ENCODE peak calls at places on chromosomes 7 and 10, in five cellular contexts. B is GM23248, M is kidney, C is A549, E is hepatocyte. R is an unnamed sample. For H3K4me1, the result is how much of the 10 kb centered on the place peaks cover.

GRCh38 chr7:132503415-132503814 is 72.9 kb downstream of the PLXNA4 start:
- DNase-seq in B (no peak), M (no peak), C (no peak), E (no peak), R (no peak)

GRCh38 chr7:158361326-158361946 is 226.2 kb downstream of the PTPRN2 start:
- DNase-seq in B (no peak), M (no peak), C (no peak), E (no peak), R (no peak)

GRCh38 chr10:86958831-86959736 is 685 bp downstream of the SNCG start:
- DNase-seq in B (peak), M (peak), C (peak), E (peak), R (no peak)

GRCh38 chr10:31320179-31320597 is 1.2 kb downstream of the ZEB1 start:
- DNase-seq in B (peak), M (peak), C (peak), E (peak), R (no peak)

GRCh38 chr7:15199482-15199881 is 296.9 kb upstream of the DGKB start:
- DNase-seq in B (peak), M (no peak), C (peak), E (peak), R (no peak)

GRCh38 chr7:64183126-64183742 is 23.8 kb upstream of the ZNF735 start:
- DNase-seq in B (peak), M (no peak), C (no peak), E (no peak), R (no peak)

GRCh38 chr10:113441220-113441619 is 111.6 kb upstream of the HABP2 start:
- DNase-seq in B (peak), M (no peak), C (no peak), E (peak), R (no peak)

GRCh38 chr7:36192050-36192824 is 39.2 kb downstream of the EEPD1 start:
- DNase-seq in B (peak), M (no peak), C (no peak), E (peak), R (no peak)

GRCh38 chr7:134444198-134444960 is 14.5 kb downstream of the AKR1B1 start:
- DNase-seq in B (no peak), M (no peak), C (no peak), E (no peak), R (no peak)

GRCh38 chr10:67912330-67912946 is 28.0 kb downstream of the SIRT1 start:
- DNase-seq in B (peak), M (no peak), C (no peak), E (no peak), R (no peak)

GRCh38 chr7:119643558-119643957 is 629.4 kb upstream of the KCND2 start:
- DNase-seq in B (no peak), M (no peak), C (no peak), E (no peak), R (no peak)

GRCh38 chr10:48658243-48658888 is 26.3 kb upstream of the WDFY4 start:
- DNase-seq in B (peak), M (peak), C (peak), E (peak), R (no peak)

GRCh38 chr7:131723926-131724325 is 167.5 kb upstream of the PODXL start:
- DNase-seq in B (peak), M (no peak), C (peak), E (peak), R (no peak)

GRCh38 chr7:43669286-43670081 is 59.8 kb downstream of the COA1 start:
- DNase-seq in B (peak), M (no peak), C (peak), E (no peak), R (no peak)

GRCh38 chr7:68420342-68420750 is 1177.9 kb upstream of the AUTS2 start:
- DNase-seq in B (no peak), M (no peak), C (no peak), E (no peak), R (peak)

GRCh38 chr10:100344386-100344785 is 2.6 kb upstream of the SCD start:
- DNase-seq in B (no peak), M (no peak), C (no peak), E (no peak), R (no peak)

GRCh38 chr7:128167316-128167691 is 73.8 kb upstream of the LEP start:
- DNase-seq in B (peak), M (peak), C (peak), E (peak), R (peak)

GRCh38 chr10:24174014-24174413 is 34.9 kb upstream of the KIAA1217 start:
- DNase-seq in B (no peak), M (no peak), C (no peak), E (no peak), R (no peak)

GRCh38 chr10:10528563-10528910 is 489.1 kb upstream of the CELF2 start:
- DNase-seq in B (peak), M (no peak), C (no peak), E (no peak), R (no peak)

GRCh38 chr10:64534616-64535015 is 1013.4 kb downstream of the REEP3 start:
- DNase-seq in B (no peak), M (no peak), C (no peak), E (no peak), R (no peak)

GRCh38 chr10:986137-986825 is 2.0 kb upstream of the GTPBP4 start:
- DNase-seq in B (peak), M (no peak), C (no peak), E (peak), R (no peak)

GRCh38 chr10:20991526-20991925 is 94.4 kb upstream of the NEBL start:
- DNase-seq in B (no peak), M (no peak), C (no peak), E (no peak), R (no peak)

GRCh38 chr10:71705582-71705981 is 14.0 kb downstream of the C10orf105 start:
- DNase-seq in B (peak), M (no peak), C (no peak), E (no peak), R (no peak)

GRCh38 chr7:102431617-102432298 is 1.6 kb upstream of the ORAI2 start:
- DNase-seq in B (no peak), M (no peak), C (peak), E (peak), R (no peak)

GRCh38 chr7:101121996-101122932 is 4.6 kb upstream of the SERPINE1 start:
- DNase-seq in B (peak), M (peak), C (peak), E (peak), R (peak)

GRCh38 chr10:79222186-79222585 is 125.1 kb upstream of the PPIF start:
- DNase-seq in B (no peak), M (peak), C (no peak), E (no peak), R (no peak)

GRCh38 chr10:79224263-79224949 is 122.9 kb upstream of the PPIF start:
- DNase-seq in B (no peak), M (peak), C (no peak), E (no peak), R (no peak)

GRCh38 chr10:79223346-79224048 is 123.8 kb upstream of the PPIF start:
- DNase-seq in B (no peak), M (peak), C (no peak), E (peak), R (no peak)

GRCh38 chr10:79221110-79222051 is 125.9 kb upstream of the PPIF start:
- DNase-seq in B (peak), M (peak), C (no peak), E (peak), R (no peak)

GRCh38 chr10:79223001-79223345 is 124.3 kb upstream of the PPIF start:
- DNase-seq in B (no peak), M (peak), C (no peak), E (no peak), R (no peak)
- H3K4me1 ChIP-seq in B (under half), M (under half), C (under half), E (half or more), R (under half)

GRCh38 chr10:80408198-80409085 is at the start of gene PRXL2A:
- DNase-seq in B (peak), M (peak), C (peak), E (peak), R (peak)
- H3K4me3 ChIP-seq in B (peak), M (peak), C (peak), E (peak), R (peak)

DNA sequence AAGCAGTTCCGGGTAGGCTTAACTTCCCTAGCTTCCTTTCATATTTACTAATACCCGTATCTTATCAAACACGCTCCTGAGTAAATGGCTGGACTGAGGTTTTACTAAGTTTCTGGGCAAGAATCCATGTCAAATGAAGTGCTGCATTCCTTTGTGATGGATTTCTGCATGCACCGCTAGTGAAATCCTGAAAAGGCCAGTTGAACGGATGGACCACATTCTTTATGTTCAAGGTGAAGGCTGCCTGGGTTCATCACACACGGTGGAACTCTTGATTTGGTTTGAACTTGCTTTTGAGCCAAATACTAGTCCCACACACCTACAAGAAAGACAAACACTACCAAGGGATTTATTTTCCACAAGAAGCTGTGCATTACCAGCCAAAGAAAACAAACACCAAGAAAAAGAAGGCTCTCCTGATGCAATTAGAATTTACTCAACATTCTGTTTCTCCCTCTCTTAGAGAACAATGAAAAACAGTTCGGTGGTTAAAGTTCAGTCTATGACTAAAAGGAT is 255.0 kb upstream of the SEMA3C start:
- DNase-seq in B (peak), M (no peak), C (peak), E (no peak), R (no peak)
- H3K27ac ChIP-seq in B (no peak), M (no peak), C (peak), E (peak), R (no peak)

DNA sequence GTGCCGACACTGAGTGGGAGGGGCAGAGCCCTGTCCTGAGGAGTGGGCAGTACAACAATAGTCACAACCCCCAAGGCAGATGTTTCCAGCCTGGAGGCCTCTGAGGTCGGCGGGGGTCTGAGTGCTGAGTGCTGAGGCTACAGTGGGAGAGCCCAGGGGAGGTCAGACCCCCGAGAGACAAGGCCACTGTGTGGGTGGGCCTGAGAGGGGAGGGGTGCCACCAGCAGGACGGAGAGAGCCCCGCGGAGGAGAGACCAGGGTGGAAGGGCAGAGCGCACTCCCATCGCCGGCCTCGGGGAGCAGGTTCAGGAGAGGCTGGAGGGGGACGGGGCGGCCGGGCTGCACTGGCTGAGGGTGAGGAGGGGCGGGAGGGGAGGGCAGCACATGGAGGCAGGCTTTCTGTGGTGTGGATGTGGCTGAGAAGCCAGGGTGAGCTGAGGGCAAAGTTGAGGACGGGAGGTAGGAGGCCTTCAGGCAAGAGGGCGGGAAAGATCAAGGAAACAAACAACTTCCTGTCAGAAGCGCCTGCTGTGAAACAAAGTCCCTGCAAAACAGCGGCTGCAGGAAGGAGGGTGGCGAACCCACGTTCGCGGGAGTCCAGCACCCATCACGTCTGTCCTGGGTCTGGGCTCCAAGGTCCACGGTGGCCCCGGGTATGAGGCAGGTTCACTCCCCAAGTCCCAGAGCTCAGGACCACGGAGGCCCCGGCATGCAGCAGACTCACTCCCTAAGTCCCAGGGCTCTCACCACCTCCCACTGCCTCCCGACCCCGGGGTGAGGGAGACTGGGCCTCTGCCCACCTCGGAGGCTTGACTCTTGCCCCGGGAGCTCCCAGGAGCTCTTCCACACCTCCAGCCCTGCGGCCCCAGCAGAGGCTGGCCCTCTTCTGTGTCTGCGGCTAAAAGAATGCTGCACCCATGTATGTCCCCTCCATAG is 76.8 kb upstream of the NKX6-2 start:
- DNase-seq in B (no peak), M (peak), C (no peak), E (no peak), R (peak)
- H3K4me1 ChIP-seq in B (under half), M (under half), C (under half), E (under half), R (under half)

GRCh38 chr10:76544789-76545188 is 1092.8 kb downstream of the KCNMA1 start:
- DNase-seq in B (no peak), M (no peak), C (no peak), E (no peak), R (no peak)

GRCh38 chr10:76550806-76551205 is 1086.8 kb downstream of the KCNMA1 start:
- DNase-seq in B (no peak), M (no peak), C (no peak), E (peak), R (no peak)

GRCh38 chr10:76543655-76544054 is 1094.0 kb downstream of the KCNMA1 start:
- DNase-seq in B (peak), M (no peak), C (no peak), E (no peak), R (no peak)

GRCh38 chr10:76546411-76546810 is 1091.2 kb downstream of the KCNMA1 start:
- DNase-seq in B (no peak), M (no peak), C (no peak), E (no peak), R (no peak)

DNA sequence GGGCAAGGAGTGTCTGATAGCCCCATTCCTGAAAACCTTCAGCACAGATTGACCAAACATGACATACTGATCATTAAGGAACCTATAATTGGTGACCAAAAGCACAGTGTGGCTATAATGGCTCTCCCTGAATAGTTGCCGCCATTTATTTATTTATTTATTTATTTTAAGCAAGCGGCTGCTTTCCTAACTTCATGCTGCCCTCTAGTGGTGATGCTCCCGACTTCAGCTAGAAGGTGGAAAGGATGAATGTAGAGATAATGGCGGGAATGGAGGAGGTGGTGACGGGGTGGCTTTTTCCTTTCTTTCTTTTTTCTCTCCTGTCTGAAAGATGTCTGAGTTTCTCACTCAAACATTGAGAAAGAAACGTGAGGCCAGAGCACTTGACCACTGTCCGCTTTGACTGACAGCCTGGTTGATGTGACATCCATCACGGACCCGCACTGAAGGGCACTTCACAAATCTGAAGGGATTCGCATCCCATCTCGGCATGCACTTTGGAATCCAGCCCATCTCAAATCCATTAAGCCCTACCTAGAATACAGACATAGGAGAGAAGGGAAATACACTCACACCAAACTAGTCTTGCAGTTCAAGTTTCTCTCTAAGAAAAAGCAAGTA is 1090.1 kb downstream of the KCNMA1 start:
- DNase-seq in B (peak), M (no peak), C (peak), E (peak), R (no peak)
- H3K4me3 ChIP-seq in B (no peak), M (no peak), C (peak), E (no peak), R (peak)

DNA sequence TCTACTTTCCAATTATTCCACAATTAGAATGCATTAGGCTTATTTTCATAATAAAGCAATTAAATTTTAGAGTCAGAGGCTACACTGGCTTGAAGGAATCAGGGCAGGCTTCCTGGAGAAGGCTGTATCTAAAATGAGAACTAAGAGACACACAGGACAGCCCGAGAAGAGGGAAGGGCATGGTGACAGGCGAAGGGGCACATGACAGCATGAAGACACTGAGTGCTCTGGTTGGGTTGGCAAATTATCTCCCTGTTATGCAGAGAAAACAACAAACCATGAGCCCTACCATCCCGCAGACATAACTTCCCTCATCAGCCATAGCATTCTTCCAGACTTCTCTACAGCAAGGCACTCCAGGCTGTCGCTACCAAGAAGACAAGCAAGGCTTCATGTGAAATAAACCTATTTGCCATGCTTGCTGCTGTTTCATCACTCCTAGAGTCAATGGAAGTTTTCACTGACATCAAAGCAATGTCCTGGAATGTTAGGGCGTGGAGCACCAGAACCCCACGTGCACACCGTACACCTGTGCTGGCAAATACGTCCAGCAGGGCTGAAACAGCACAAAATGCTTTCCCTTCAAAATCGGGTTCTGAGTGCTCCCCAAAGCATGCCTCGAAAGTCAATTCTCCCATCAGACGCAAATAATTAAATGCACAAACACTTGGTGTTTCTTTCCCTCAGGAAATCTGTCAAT is 21.3 kb downstream of the VOPP1 start:
- DNase-seq in B (no peak), M (peak), C (no peak), E (peak), R (no peak)
- H3K27ac ChIP-seq in B (no peak), M (no peak), C (no peak), E (no peak), R (peak)

GRCh38 chr10:18195060-18195799 is 55.0 kb downstream of the CACNB2 start:
- DNase-seq in B (peak), M (no peak), C (no peak), E (peak), R (no peak)
- H3K4me1 ChIP-seq in B (under half), M (under half), C (under half), E (under half), R (under half)

DNA sequence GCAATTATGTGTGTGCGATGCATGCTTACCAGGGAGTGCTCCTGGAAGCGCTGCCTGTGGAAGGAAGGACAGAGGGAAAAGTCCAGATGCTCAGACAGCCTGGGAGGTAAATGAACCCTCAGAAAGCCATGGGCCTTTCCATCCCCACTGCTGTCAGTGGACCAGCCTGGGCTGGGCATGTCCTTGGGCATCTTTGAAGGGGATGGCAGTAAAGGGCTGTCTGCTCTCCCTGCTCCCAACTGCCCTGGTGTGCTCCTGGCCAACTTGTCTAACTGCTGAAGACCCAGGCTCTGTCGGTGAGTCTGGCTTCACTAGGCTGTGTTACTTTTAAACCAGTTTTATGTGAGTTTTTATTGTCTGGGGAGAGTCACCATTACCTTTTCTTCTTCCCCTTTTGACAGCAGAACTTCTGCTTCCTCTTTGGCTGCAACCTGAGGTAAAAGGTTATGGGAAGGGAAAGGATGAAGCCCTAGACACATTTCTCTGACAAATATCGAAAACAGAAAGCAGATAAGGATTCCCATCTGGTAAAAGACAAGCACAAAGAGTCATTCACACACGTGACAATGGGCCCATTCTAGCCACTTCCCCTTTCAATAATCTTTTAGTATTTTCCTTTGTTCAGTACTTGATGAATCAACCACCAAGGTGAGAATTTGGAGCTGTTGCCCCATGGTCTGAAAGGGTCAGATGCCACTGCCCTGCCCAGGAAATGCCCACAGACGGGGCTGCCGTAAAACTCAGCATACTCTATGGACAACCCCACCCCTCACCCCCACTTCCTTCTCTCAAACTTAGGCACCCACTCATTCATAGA is 27.6 kb upstream of the PIK3AP1 start:
- DNase-seq in B (no peak), M (no peak), C (no peak), E (no peak), R (no peak)
- H3K4me3 ChIP-seq in B (no peak), M (no peak), C (no peak), E (no peak), R (no peak)

GRCh38 chr10:106836923-106837322 is 327.6 kb downstream of the SORCS1 start:
- DNase-seq in B (no peak), M (no peak), C (no peak), E (no peak), R (no peak)
- H3K27ac ChIP-seq in B (no peak), M (no peak), C (no peak), E (no peak), R (no peak)

GRCh38 chr7:5390918-5391317 is 32.7 kb downstream of the TNRC18 start:
- DNase-seq in B (no peak), M (no peak), C (no peak), E (no peak), R (no peak)

GRCh38 chr7:5395246-5395645 is 28.4 kb downstream of the TNRC18 start:
- DNase-seq in B (peak), M (no peak), C (no peak), E (no peak), R (no peak)

GRCh38 chr7:5394264-5395105 is 29.1 kb downstream of the TNRC18 start:
- DNase-seq in B (no peak), M (no peak), C (no peak), E (peak), R (no peak)

GRCh38 chr7:5393748-5394147 is 29.9 kb downstream of the TNRC18 start:
- DNase-seq in B (no peak), M (no peak), C (no peak), E (no peak), R (no peak)

GRCh38 chr7:5393328-5393727 is 30.3 kb downstream of the TNRC18 start:
- DNase-seq in B (no peak), M (no peak), C (no peak), E (no peak), R (no peak)
- H3K4me1 ChIP-seq in B (under half), M (under half), C (under half), E (under half), R (under half)

R was measured in ascending aorta.